ENCODE peak calls at places on chromosome 10, in ten cellular contexts. Y is stimulated activated CD4-positive, alpha-beta T cell treated with anti-CD3 and anti-CD28 coated beads, Interleukin-4, amount 100 ng/mL, for 4 hours; W is occipital lobe; U is stomach; B is T-helper 2 cell; Z is astrocyte of the cerebellum; Q is Caco-2; H is right atrium auricular region; L is activated CD8-positive, alpha-beta memory T cell treated with anti-CD3 and anti-CD28 coated beads, Interleukin-2, amount 50 U/mL, for 48 hours; X is H7. G is an unnamed sample.
A peak's percentile ranks its signal among the peaks of the same experiment; 100 is the strongest.

GRCh38 chr10:71522438-71523144 is 125.9 kb downstream of the CDH23 start:
- DNase-seq in Y (no peak), W (no peak), U (no peak), B (no peak), Z (no peak), Q (peak; percentile 74), H (no peak), L (no peak), X (peak; percentile 70), G (no peak)

GRCh38 chr10:69515699-69516547 is 57.3 kb downstream of the NEUROG3 start:
- DNase-seq in Y (peak; percentile 67), W (peak; percentile 28), U (peak; percentile 79), B (peak; percentile 66), Z (peak; percentile 35), Q (peak; percentile 82), H (no peak), L (peak; percentile 88), X (peak; percentile 93), G (peak; percentile 67)

GRCh38 chr10:56537984-56538383 is 176.9 kb upstream of the ZWINT start:
- DNase-seq in Y (no peak), W (no peak), U (no peak), B (no peak), Z (peak; percentile 89), Q (no peak), H (no peak), L (no peak), X (no peak), G (no peak)

GRCh38 chr10:43263551-43264323 is 3.1 kb downstream of the RASGEF1A start:
- DNase-seq in Y (no peak), W (no peak), U (peak; percentile 21), B (no peak), Z (no peak), Q (no peak), H (no peak), L (no peak), X (peak; percentile 87), G (no peak)

GRCh38 chr10:61232780-61233179 is 220.4 kb downstream of the TMEM26 start:
- DNase-seq in Y (no peak), W (no peak), U (no peak), B (no peak), Z (no peak), Q (no peak), H (no peak), L (no peak), X (no peak), G (no peak)

GRCh38 chr10:79113827-79114226 is 45.1 kb downstream of the ZMIZ1 start:
- DNase-seq in Y (no peak), W (no peak), U (no peak), B (no peak), Z (no peak), Q (no peak), H (no peak), L (no peak), X (peak; percentile 88), G (no peak)

GRCh38 chr10:51999089-51999488 is 299.7 kb upstream of the CSTF2T start:
- DNase-seq in Y (no peak), W (no peak), U (no peak), B (no peak), Z (no peak), Q (no peak), H (no peak), L (no peak), X (no peak), G (no peak)

GRCh38 chr10:80498833-80499671 is 38.6 kb upstream of the SH2D4B start:
- DNase-seq in Y (peak; percentile 60), W (peak; percentile 61), U (peak; percentile 81), B (peak; percentile 35), Z (peak; percentile 93), Q (peak; percentile 91), H (peak; percentile 97), L (peak; percentile 84), X (peak; percentile 67), G (peak; percentile 54)

GRCh38 chr10:113273151-113273876 is 279.5 kb upstream of the HABP2 start:
- DNase-seq in Y (no peak), W (peak; percentile 53), U (no peak), B (no peak), Z (no peak), Q (no peak), H (peak; percentile 64), L (no peak), X (peak; percentile 41), G (no peak)

GRCh38 chr10:69356187-69356586 is 60.5 kb downstream of the TACR2 start:
- DNase-seq in Y (no peak), W (no peak), U (no peak), B (no peak), Z (no peak), Q (no peak), H (no peak), L (no peak), X (no peak), G (no peak)

GRCh38 chr10:72913287-72913686 is 19.7 kb downstream of the OIT3 start:
- DNase-seq in Y (no peak), W (no peak), U (no peak), B (no peak), Z (no peak), Q (no peak), H (no peak), L (no peak), X (no peak), G (no peak)

GRCh38 chr10:77286851-77287250 is 350.8 kb downstream of the KCNMA1 start:
- DNase-seq in Y (no peak), W (no peak), U (no peak), B (no peak), Z (peak; percentile 47), Q (no peak), H (no peak), L (no peak), X (no peak), G (no peak)

GRCh38 chr10:25522946-25523608 is 348.3 kb downstream of the GPR158 start:
- DNase-seq in Y (no peak), W (no peak), U (no peak), B (no peak), Z (no peak), Q (peak; percentile 50), H (no peak), L (no peak), X (peak; percentile 55), G (no peak)

GRCh38 chr10:22518167-22518724 is 172.9 kb downstream of the SPAG6 start:
- DNase-seq in Y (no peak), W (no peak), U (no peak), B (no peak), Z (no peak), Q (no peak), H (no peak), L (no peak), X (no peak), G (no peak)

GRCh38 chr10:94092848-94093247 is 99.1 kb downstream of the PLCE1 start:
- DNase-seq in Y (no peak), W (no peak), U (no peak), B (no peak), Z (no peak), Q (no peak), H (no peak), L (no peak), X (no peak), G (no peak)

GRCh38 chr10:131577178-131577555 is 265.6 kb upstream of the TCERG1L start:
- DNase-seq in Y (no peak), W (no peak), U (peak; percentile 2), B (no peak), Z (no peak), Q (no peak), H (peak; percentile 42), L (no peak), X (no peak), G (no peak)

GRCh38 chr10:122445904-122446303 is 8.5 kb upstream of the ARMS2 start:
- DNase-seq in Y (no peak), W (no peak), U (no peak), B (no peak), Z (no peak), Q (no peak), H (no peak), L (no peak), X (no peak), G (no peak)

GRCh38 chr10:13658864-13659685 is 72.3 kb downstream of the PRPF18 start:
- DNase-seq in Y (no peak), W (peak; percentile 26), U (no peak), B (no peak), Z (no peak), Q (no peak), H (peak; percentile 64), L (no peak), X (no peak), G (no peak)

GRCh38 chr10:119268428-119268827 is 61.1 kb downstream of the GRK5 start:
- DNase-seq in Y (no peak), W (no peak), U (no peak), B (no peak), Z (no peak), Q (no peak), H (no peak), L (no peak), X (no peak), G (no peak)

GRCh38 chr10:83987216-83987615 is 152.1 kb upstream of the GHITM start:
- DNase-seq in Y (no peak), W (no peak), U (no peak), B (no peak), Z (no peak), Q (no peak), H (no peak), L (no peak), X (no peak), G (no peak)

GRCh38 chr10:84026821-84027257 is 112.5 kb upstream of the GHITM start:
- DNase-seq in Y (no peak), W (no peak), U (no peak), B (no peak), Z (no peak), Q (no peak), H (no peak), L (no peak), X (peak; percentile 64), G (no peak)

GRCh38 chr10:132724436-132724835 is 61.5 kb downstream of the NKX6-2 start:
- DNase-seq in Y (no peak), W (no peak), U (no peak), B (no peak), Z (peak; percentile 65), Q (no peak), H (no peak), L (no peak), X (no peak), G (no peak)

GRCh38 chr10:19169684-19170083 is 121.1 kb downstream of the MALRD1 start:
- DNase-seq in Y (no peak), W (no peak), U (no peak), B (no peak), Z (peak; percentile 5), Q (no peak), H (no peak), L (no peak), X (no peak), G (no peak)

GRCh38 chr10:6364893-6365292 is 162.2 kb downstream of the PFKFB3 start:
- DNase-seq in Y (no peak), W (no peak), U (no peak), B (no peak), Z (no peak), Q (no peak), H (no peak), L (no peak), X (no peak), G (no peak)

GRCh38 chr10:114244126-114244525 is 5.1 kb downstream of the VWA2 start:
- DNase-seq in Y (no peak), W (no peak), U (peak; percentile 51), B (no peak), Z (no peak), Q (no peak), H (no peak), L (no peak), X (no peak), G (no peak)

GRCh38 chr10:94104316-94105060 is 110.8 kb downstream of the PLCE1 start:
- DNase-seq in Y (no peak), W (no peak), U (no peak), B (no peak), Z (no peak), Q (no peak), H (no peak), L (no peak), X (no peak), G (no peak)

GRCh38 chr10:661891-662605 is 27.4 kb downstream of the DIP2C start:
- DNase-seq in Y (no peak), W (no peak), U (no peak), B (no peak), Z (no peak), Q (peak; percentile 25), H (no peak), L (no peak), X (peak; percentile 84), G (no peak)